ENCODE peak calls at places on chromosomes 6 and 20, in ten cellular contexts. N, A, X, F, Y, W, I, C, S and B are unnamed samples.

GRCh38 chr6:125888989-125889656 is 67.4 kb upstream of the HINT3 start:
- DNase-seq in Y (peak; percentile 38), N (peak; percentile 40), C (no peak), X (peak; percentile 29), S (no peak), A (no peak), W (peak; percentile 15), I (no peak), F (no peak), B (no peak)

GRCh38 chr20:21125072-21125848 is 622 bp upstream of the KIZ start:
- DNase-seq in F (peak; percentile 40), N (peak; percentile 70), I (no peak), X (peak; percentile 53), Y (no peak), S (peak; percentile 26), A (peak; percentile 74), W (no peak), C (no peak), B (no peak)

GRCh38 chr20:56574531-56575142 is 41.6 kb downstream of the FAM209B start:
- DNase-seq in F (no peak), I (no peak), X (no peak), S (no peak), C (no peak), W (no peak), A (no peak), Y (no peak), N (no peak), B (no peak)

GRCh38 chr6:165447141-165447540 is 137.7 kb upstream of the C6orf118 start:
- DNase-seq in X (no peak), F (no peak), N (no peak), S (no peak), W (no peak), A (no peak), C (no peak), Y (no peak), I (no peak), B (no peak)

GRCh38 chr6:12012231-12012565 is at the start of gene HIVEP1:
- DNase-seq in F (peak; percentile 17), C (no peak), S (peak; percentile 34), N (peak; percentile 39), X (no peak), W (peak; percentile 28), I (no peak), Y (no peak), A (no peak), B (no peak)

GRCh38 chr20:48066256-48066655 is 281.0 kb upstream of the SULF2 start:
- DNase-seq in N (peak; percentile 97), S (no peak), F (no peak), W (no peak), X (no peak), Y (no peak), C (no peak), I (no peak), A (no peak), B (no peak)

GRCh38 chr6:133130863-133131262 is 110.3 kb upstream of the EYA4 start:
- DNase-seq in S (no peak), C (no peak), A (no peak), F (no peak), I (no peak), W (no peak), X (peak; percentile 21), N (no peak), Y (no peak), B (no peak)

GRCh38 chr6:56637640-56638039 is 5.0 kb downstream of the DST start:
- DNase-seq in S (no peak), C (no peak), W (peak; percentile 18), I (no peak), N (peak; percentile 81), Y (no peak), F (peak; percentile 49), X (no peak), A (no peak), B (peak; percentile 21)

GRCh38 chr20:23165307-23165750 is 79.2 kb upstream of the CD93 start:
- DNase-seq in N (no peak), C (no peak), A (no peak), S (no peak), W (no peak), X (no peak), F (no peak), Y (no peak), I (no peak), B (no peak)

GRCh38 chr6:141677598-141678211 is 455.0 kb upstream of the GJE1 start:
- DNase-seq in Y (no peak), A (no peak), N (peak; percentile 55), F (peak; percentile 16), I (no peak), X (no peak), S (no peak), C (no peak), W (no peak), B (no peak)

GRCh38 chr20:45850926-45851325 is 6.3 kb downstream of the ACOT8 start:
- DNase-seq in F (no peak), X (no peak), S (no peak), I (no peak), C (no peak), W (no peak), Y (no peak), N (no peak), A (no peak), B (no peak)

GRCh38 chr20:38674178-38675133 is 49.8 kb upstream of the SLC32A1 start:
- DNase-seq in X (peak; percentile 17), N (peak; percentile 56), F (no peak), W (peak; percentile 87), S (peak; percentile 82), I (peak; percentile 30), Y (peak; percentile 84), C (peak; percentile 66), A (no peak), B (peak; percentile 18)

GRCh38 chr6:9458424-9458823 is 956.5 kb downstream of the TFAP2A start:
- DNase-seq in S (no peak), Y (no peak), A (no peak), I (no peak), W (no peak), N (no peak), C (no peak), X (no peak), F (no peak), B (no peak)

GRCh38 chr6:87660226-87660886 is 41.7 kb downstream of the AKIRIN2 start:
- DNase-seq in S (no peak), Y (no peak), I (no peak), N (peak; percentile 90), F (no peak), W (no peak), A (no peak), C (no peak), X (no peak), B (no peak)

GRCh38 chr6:12614468-12614867 is 102.1 kb upstream of the PHACTR1 start:
- DNase-seq in F (no peak), X (no peak), I (no peak), A (no peak), N (peak; percentile 65), S (no peak), C (no peak), Y (no peak), W (no peak), B (no peak)

GRCh38 chr6:168184701-168185100 is 105.7 kb upstream of the FRMD1 start:
- DNase-seq in Y (no peak), I (no peak), A (no peak), S (no peak), C (no peak), F (no peak), W (no peak), X (no peak), N (no peak), B (no peak)

GRCh38 chr20:48019940-48020339 is 234.7 kb upstream of the SULF2 start:
- DNase-seq in N (no peak), A (no peak), W (no peak), Y (no peak), S (peak; percentile 15), I (no peak), C (no peak), X (no peak), F (no peak), B (no peak)

GRCh38 chr6:113065606-113066005 is 718.5 kb downstream of the RFPL4B start:
- DNase-seq in X (no peak), Y (no peak), A (no peak), F (no peak), N (peak; percentile 81), C (no peak), S (no peak), I (no peak), W (no peak), B (no peak)

GRCh38 chr6:129704708-129705107 is 5.3 kb downstream of the ARHGAP18 start:
- DNase-seq in W (no peak), Y (no peak), F (no peak), A (no peak), N (no peak), X (no peak), S (no peak), I (no peak), C (no peak), B (no peak)

GRCh38 chr6:45422541-45423110 is 44.9 kb upstream of the SUPT3H start:
- DNase-seq in N (peak; percentile 71), C (peak; percentile 71), I (peak; percentile 45), Y (peak; percentile 76), F (no peak), W (peak; percentile 17), S (no peak), X (peak; percentile 26), A (no peak), B (no peak)

GRCh38 chr6:3186974-3187382 is 29.6 kb upstream of the TUBB2A start:
- DNase-seq in I (no peak), A (no peak), Y (no peak), W (no peak), C (no peak), S (no peak), X (no peak), N (no peak), F (no peak), B (peak; percentile 55)

GRCh38 chr6:36848658-36849441 is 9.6 kb upstream of the CPNE5 start:
- DNase-seq in A (no peak), W (no peak), S (peak; percentile 52), N (peak; percentile 9), C (no peak), F (peak; percentile 86), Y (no peak), X (peak; percentile 71), I (no peak), B (no peak)

GRCh38 chr20:5859611-5860010 is 90.7 kb downstream of the TRMT6 start:
- DNase-seq in F (no peak), N (peak; percentile 39), I (no peak), X (no peak), S (no peak), W (no peak), C (no peak), A (no peak), Y (no peak), B (no peak)

GRCh38 chr6:157464653-157465535 is 83.9 kb downstream of the ZDHHC14 start:
- DNase-seq in Y (no peak), A (no peak), I (no peak), C (no peak), F (no peak), S (no peak), N (peak; percentile 47), W (peak; percentile 53), X (no peak), B (no peak)

GRCh38 chr20:41058007-41058673 is 29.5 kb downstream of the TOP1 start:
- DNase-seq in S (no peak), F (no peak), A (no peak), Y (peak; percentile 55), X (no peak), I (no peak), N (peak; percentile 93), W (no peak), C (no peak), B (no peak)

GRCh38 chr6:138896104-138896756 is 91.8 kb downstream of the REPS1 start:
- DNase-seq in S (no peak), Y (no peak), W (no peak), I (no peak), F (no peak), X (no peak), N (no peak), A (no peak), C (no peak), B (no peak)

GRCh38 chr6:32192608-32193039 is at the start of gene GPSM3:
- DNase-seq in W (no peak), Y (peak; percentile 69), S (no peak), X (no peak), I (peak; percentile 33), C (peak; percentile 63), N (peak; percentile 68), A (no peak), F (no peak), B (no peak)

GRCh38 chr6:40586369-40586768 is 795 bp downstream of the LRFN2 start:
- DNase-seq in W (no peak), N (no peak), A (peak; percentile 46), I (no peak), F (no peak), S (no peak), X (peak; percentile 13), Y (no peak), C (no peak), B (no peak)